ENCODE peak calls at places on chromosomes 3 and 15, in eight cellular contexts. Y is RPMI8226; S is ureter; Q is effector memory CD8-positive, alpha-beta T cell; P is stimulated activated CD8-positive, alpha-beta memory T cell treated with anti-CD3 and anti-CD28 coated beads, Interleukin-4, amount 100 ng/mL, for 48 hours; N is amygdala; H is stimulated activated naive CD8-positive, alpha-beta T cell treated with anti-CD3 and anti-CD28 coated beads, Interleukin-15, Interleukin-2, amounts not matched to agents 100 U/mL and 50 U/mL, for 24 hours; Z is T-helper 1 cell. C is an unnamed sample.

GRCh38 chr3:11328196-11328945 is 56.2 kb downstream of the ATG7 start:
- DNase-seq in Y (no peak), S (no peak), Q (no peak), P (no peak), N (no peak), H (no peak), Z (no peak), C (no peak)

GRCh38 chr15:39922450-39923092 is 2.5 kb upstream of the GPR176 start:
- DNase-seq in Y (no peak), S (no peak), Q (no peak), P (no peak), N (no peak), H (no peak), Z (no peak), C (no peak)

GRCh38 chr3:188594137-188594536 is 440.2 kb downstream of the LPP start:
- DNase-seq in Y (no peak), S (no peak), Q (no peak), P (no peak), N (no peak), H (no peak), Z (no peak), C (no peak)

GRCh38 chr3:113063126-113063894 is 72.5 kb downstream of the GTPBP8 start:
- DNase-seq in Y (no peak), S (no peak), Q (no peak), P (no peak), N (no peak), H (no peak), Z (no peak), C (no peak)

GRCh38 chr3:37793889-37794591 is 67.6 kb upstream of the CTDSPL start:
- DNase-seq in Y (no peak), S (no peak), Q (no peak), P (no peak), N (no peak), H (no peak), Z (no peak), C (no peak)

GRCh38 chr3:31210068-31210650 is 315.7 kb upstream of the GADL1 start:
- DNase-seq in Y (no peak), S (no peak), Q (no peak), P (no peak), N (no peak), H (no peak), Z (no peak), C (no peak)

GRCh38 chr15:101042320-101042719 is 123.2 kb downstream of the LRRK1 start:
- DNase-seq in Y (no peak), S (peak), Q (no peak), P (no peak), N (no peak), H (no peak), Z (no peak), C (no peak)

GRCh38 chr15:63977102-63977501 is 69.2 kb downstream of the DAPK2 start:
- DNase-seq in Y (no peak), S (no peak), Q (no peak), P (no peak), N (no peak), H (no peak), Z (no peak), C (no peak)

GRCh38 chr3:46061108-46061507 is 33.8 kb upstream of the XCR1 start:
- DNase-seq in Y (no peak), S (no peak), Q (no peak), P (no peak), N (no peak), H (no peak), Z (no peak), C (no peak)

GRCh38 chr3:170420307-170420821 is 1.7 kb downstream of the CLDN11 start:
- DNase-seq in Y (no peak), S (no peak), Q (no peak), P (no peak), N (no peak), H (no peak), Z (no peak), C (no peak)

GRCh38 chr15:83209333-83209732 is 1.7 kb upstream of the HDGFL3 start:
- DNase-seq in Y (no peak), S (no peak), Q (no peak), P (no peak), N (no peak), H (no peak), Z (no peak), C (no peak)